ENCODE peak calls at places on chromosome 11, in five cellular contexts. U is stimulated activated CD4-positive, alpha-beta T cell treated with anti-CD3 and anti-CD28 coated beads, Interleukin-12 subunit alpha, Interleukin-12 subunit beta, amount 100 ng/mL, for 24 hours; P is posterior cingulate gyrus; S is neural crest cell; L is effector memory CD8-positive, alpha-beta T cell. O is an unnamed sample.

GRCh38 chr11:18011633-18012313 is 1.1 kb downstream of the SERGEF start:
- DNase-seq in P (no peak), U (no peak), S (no peak), L (peak), O (no peak)

GRCh38 chr11:1946812-1947480 is at the start of gene MRPL23:
- DNase-seq in U (peak), L (no peak), P (no peak), S (no peak), O (no peak)

GRCh38 chr11:68454767-68455166 is 5.8 kb upstream of the PPP6R3 start:
- DNase-seq in U (no peak), P (no peak), L (no peak), S (no peak), O (no peak)

GRCh38 chr11:17686185-17686980 is 33.0 kb upstream of the MYOD1 start:
- DNase-seq in P (no peak), L (no peak), U (no peak), S (no peak), O (no peak)

GRCh38 chr11:62008177-62008576 is 40.7 kb upstream of the FTH1 start:
- DNase-seq in P (no peak), S (no peak), L (no peak), U (no peak), O (no peak)

GRCh38 chr11:132913886-132914285 is 618.4 kb downstream of the OPCML start:
- DNase-seq in U (no peak), L (no peak), P (no peak), S (no peak), O (no peak)

GRCh38 chr11:14653090-14653489 is 9.5 kb downstream of the PDE3B start:
- DNase-seq in P (no peak), S (no peak), L (no peak), U (no peak), O (no peak)

GRCh38 chr11:78532991-78533861 is 41.4 kb downstream of the NARS2 start:
- DNase-seq in P (no peak), U (no peak), L (no peak), S (no peak), O (no peak)

GRCh38 chr11:72048718-72049460 is 31.5 kb downstream of the NUMA1 start:
- DNase-seq in U (no peak), L (no peak), P (no peak), S (no peak), O (no peak)